ENCODE peak calls at places on chromosomes 4 and X, in seven cellular contexts. I is fibroblast of lung; G is pancreas; X is foreskin keratinocyte; C is CD4-positive, alpha-beta memory T cell; V is ascending aorta; U is OCI-LY7. H is an unnamed sample. For H3K4me1, the result is how much of the 10 kb centered on the place peaks cover.

GRCh38 chr4:3307891-3308575 is 15.2 kb downstream of the RGS12 start:
- DNase-seq in I (no peak), G (no peak), X (no peak), C (no peak), V (no peak), U (no peak), H (no peak)

GRCh38 chr4:2343476-2343875 is 75.0 kb downstream of the ZFYVE28 start:
- DNase-seq in I (no peak), G (no peak), X (no peak), C (no peak), V (no peak), U (no peak), H (no peak)

GRCh38 chr4:185183622-185184281 is 20.0 kb downstream of the CFAP97 start:
- DNase-seq in I (peak), G (peak), X (peak), C (peak), V (no peak), U (peak), H (peak)

GRCh38 chr4:168129046-168129772 is 36.9 kb downstream of the ANXA10 start:
- DNase-seq in I (no peak), G (no peak), X (no peak), C (no peak), V (no peak), U (no peak), H (no peak)

GRCh38 chr4:26424838-26425237 is 65.4 kb downstream of the CCKAR start:
- DNase-seq in I (no peak), G (no peak), X (no peak), C (no peak), V (no peak), U (no peak), H (no peak)

GRCh38 chrX:9494806-9495205 is 29.9 kb downstream of the TBL1X start:
- DNase-seq in I (peak), G (no peak), X (no peak), C (no peak), V (no peak), U (no peak), H (no peak)

GRCh38 chr4:108425988-108426387 is 194.4 kb upstream of the RPL34 start:
- DNase-seq in I (peak), G (no peak), X (peak), C (no peak), V (no peak), U (no peak), H (no peak)

GRCh38 chrX:18354369-18355329 is at the start of gene SCML2:
- DNase-seq in I (peak), G (peak), X (no peak), C (peak), V (no peak), U (peak), H (no peak)

GRCh38 chrX:134691453-134691852 is 33.2 kb upstream of the PLAC1 start:
- DNase-seq in I (no peak), G (no peak), X (no peak), C (no peak), V (no peak), U (no peak), H (no peak)

GRCh38 chrX:119482497-119483480 is 14.5 kb downstream of the SLC25A5 start:
- DNase-seq in I (peak), G (peak), X (no peak), C (peak), V (no peak), U (no peak), H (no peak)

GRCh38 chrX:153829799-153830631 is at the start of gene PDZD4:
- DNase-seq in I (no peak), G (no peak), X (no peak), C (no peak), V (no peak), U (no peak), H (no peak)

GRCh38 chrX:7444967-7445366 is 297.0 kb upstream of the PUDP start:
- DNase-seq in I (no peak), G (no peak), X (peak), C (no peak), V (no peak), U (no peak), H (no peak)

GRCh38 chr4:169142390-169142789 is 128.4 kb downstream of the SH3RF1 start:
- DNase-seq in I (peak), G (no peak), X (no peak), C (no peak), V (no peak), U (no peak), H (no peak)

GRCh38 chrX:115584715-115585114 is 23.7 kb downstream of the PLS3 start:
- DNase-seq in I (peak), G (no peak), X (peak), C (no peak), V (no peak), U (no peak), H (no peak)

GRCh38 chr4:5045099-5045498 is 6.2 kb upstream of the STK32B start:
- DNase-seq in I (no peak), G (no peak), X (no peak), C (no peak), V (no peak), U (peak), H (no peak)

GRCh38 chr4:86592553-86593249 is 1.4 kb upstream of the PTPN13 start:
- DNase-seq in I (peak), G (no peak), X (peak), C (no peak), V (no peak), U (no peak), H (no peak)

GRCh38 chr4:84319124-84319523 is 180.0 kb downstream of the NKX6-1 start:
- DNase-seq in I (peak), G (no peak), X (no peak), C (no peak), V (no peak), U (no peak), H (no peak)

GRCh38 chrX:53088136-53088974 is 5.6 kb upstream of the KANTR start:
- DNase-seq in I (peak), G (peak), X (peak), C (peak), V (peak), U (no peak), H (no peak)

GRCh38 chr4:173257732-173258717 is 76.1 kb downstream of the HMGB2 start:
- DNase-seq in I (peak), G (peak), X (peak), C (peak), V (no peak), U (peak), H (peak)

GRCh38 chr4:127643791-127644190 is 11.0 kb downstream of the INTU start:
- DNase-seq in I (peak), G (no peak), X (no peak), C (no peak), V (no peak), U (no peak), H (no peak)

GRCh38 chrX:68703369-68703768 is 55.9 kb downstream of the STARD8 start:
- DNase-seq in I (no peak), G (no peak), X (no peak), C (no peak), V (no peak), U (no peak), H (no peak)

GRCh38 chrX:65677954-65678469 is 10.6 kb downstream of the MSN start:
- DNase-seq in I (peak), G (no peak), X (peak), C (no peak), V (no peak), U (no peak), H (no peak)

GRCh38 chrX:40176256-40176978 is 78.7 kb upstream of the BCOR start:
- DNase-seq in I (peak), G (peak), X (no peak), C (peak), V (no peak), U (peak), H (no peak)

GRCh38 chrX:103685396-103685795 is 1.1 kb downstream of the MORF4L2 start:
- DNase-seq in I (no peak), G (no peak), X (no peak), C (no peak), V (no peak), U (peak), H (no peak)

GRCh38 chrX:5278908-5279307 is 949.8 kb downstream of the NLGN4X start:
- DNase-seq in I (no peak), G (no peak), X (no peak), C (no peak), V (no peak), U (no peak), H (no peak)

GRCh38 chr4:42649870-42650269 is 7.0 kb downstream of the ATP8A1 start:
- DNase-seq in I (no peak), G (no peak), X (no peak), C (no peak), V (no peak), U (no peak), H (no peak)

GRCh38 chr4:139642364-139642763 is 23.3 kb upstream of the MGST2 start:
- DNase-seq in I (peak), G (no peak), X (peak), C (no peak), V (no peak), U (no peak), H (no peak)

GRCh38 chrX:38514014-38514854 is 47.1 kb upstream of the TSPAN7 start:
- DNase-seq in I (no peak), G (no peak), X (peak), C (no peak), V (no peak), U (no peak), H (no peak)

GRCh38 chr4:185142911-185143595 is at the start of gene SLC25A4:
- DNase-seq in I (peak), G (peak), X (peak), C (peak), V (peak), U (peak), H (peak)

GRCh38 chr4:22978656-22979055 is 285.9 kb downstream of the GBA3 start:
- DNase-seq in I (no peak), G (no peak), X (no peak), C (no peak), V (no peak), U (no peak), H (no peak)

GRCh38 chr4:153161599-153161971 is 42.7 kb upstream of the TRIM2 start:
- DNase-seq in I (peak), G (no peak), X (no peak), C (no peak), V (no peak), U (no peak), H (no peak)

GRCh38 chr4:133565379-133565778 is 416.3 kb downstream of the PCDH10 start:
- DNase-seq in I (peak), G (no peak), X (peak), C (no peak), V (no peak), U (no peak), H (no peak)

DNA sequence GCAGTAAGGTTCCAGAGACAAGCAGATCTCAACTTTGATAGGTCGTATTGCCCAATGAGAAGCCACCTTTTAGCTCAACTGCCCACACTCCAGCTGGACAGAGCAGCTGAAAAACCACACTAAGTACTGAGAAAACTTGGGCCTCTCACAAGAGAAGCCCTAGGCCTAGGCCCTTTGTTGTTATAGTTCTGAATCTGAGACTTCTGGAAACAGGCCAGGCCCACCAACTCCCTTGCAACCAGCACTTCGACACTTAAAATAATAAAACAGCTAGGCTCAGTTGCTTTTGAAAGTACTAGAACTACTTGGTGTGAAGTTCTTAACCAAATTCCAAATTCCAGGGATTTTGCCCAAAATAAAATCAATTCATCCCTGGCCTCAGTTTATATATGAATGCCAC is 13.5 kb upstream of the RTL5 start:
- DNase-seq in I (no peak), G (no peak), X (no peak), C (no peak), V (no peak), U (no peak), H (no peak)
- H3K4me1 ChIP-seq in I (under half), G (under half), X (under half), C (under half), V (under half), U (under half), H (under half)

DNA sequence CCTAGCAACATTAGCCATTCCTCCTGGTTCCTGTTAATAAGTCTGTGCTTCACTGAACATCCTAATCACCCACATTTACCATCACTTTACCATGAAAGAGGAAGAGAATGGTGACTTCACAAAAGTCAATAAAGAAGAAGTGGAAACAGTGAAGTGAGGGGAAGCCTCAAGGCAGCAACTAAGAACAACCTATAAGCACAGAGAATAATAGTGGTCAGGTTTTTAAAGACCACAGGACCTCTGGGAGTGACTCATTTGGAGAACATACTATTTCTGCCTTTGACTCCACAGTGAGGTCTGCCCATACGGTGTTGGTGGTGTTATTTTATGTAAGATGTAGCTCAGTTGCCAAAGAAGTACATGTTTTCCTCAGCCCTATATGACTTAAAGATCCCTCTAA is 86.0 kb upstream of the TET2 start:
- DNase-seq in I (peak), G (no peak), X (peak), C (no peak), V (no peak), U (no peak), H (no peak)
- H3K4me1 ChIP-seq in I (under half), G (under half), X (under half), C (under half), V (under half), U (under half), H (under half)

GRCh38 chrX:48933757-48934156 is 14.9 kb upstream of the PIM2 start:
- DNase-seq in I (no peak), G (no peak), X (no peak), C (no peak), V (no peak), U (no peak), H (no peak)
- H3K4me1 ChIP-seq in I (under half), G (under half), X (under half), C (half or more), V (under half), U (half or more), H (under half)

GRCh38 chr4:88811904-88812303 is 114.3 kb upstream of the NAP1L5 start:
- DNase-seq in I (no peak), G (no peak), X (no peak), C (no peak), V (no peak), U (no peak), H (no peak)
- H3K4me1 ChIP-seq in I (under half), G (under half), X (under half), C (under half), V (under half), U (under half), H (under half)

DNA sequence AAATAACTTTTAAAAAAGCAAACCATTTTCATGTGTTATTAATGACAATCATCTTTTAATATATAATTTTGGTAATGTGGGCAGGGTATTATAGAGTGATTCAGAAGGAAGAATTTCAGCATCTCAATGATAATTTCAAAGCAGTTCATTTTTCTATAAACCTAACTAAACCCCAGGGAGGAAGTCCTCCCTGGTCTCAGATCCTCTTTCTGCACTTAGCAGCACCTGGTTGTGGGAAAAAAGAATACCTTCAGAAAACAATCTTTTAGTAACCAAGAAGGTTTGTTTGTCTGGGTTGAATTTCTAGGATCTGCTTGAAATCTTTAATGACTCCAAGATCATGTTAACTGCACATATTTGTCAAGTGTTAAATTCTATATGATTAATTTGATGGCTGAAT is 29.9 kb downstream of the DKK2 start:
- DNase-seq in I (no peak), G (no peak), X (no peak), C (no peak), V (no peak), U (peak), H (no peak)
- H3K4me1 ChIP-seq in I (under half), G (under half), X (under half), C (under half), V (under half), U (under half), H (under half)

GRCh38 chr4:54233128-54233696 is 4.1 kb downstream of the PDGFRA start:
- DNase-seq in I (peak), G (peak), X (peak), C (peak), V (no peak), U (no peak), H (no peak)
- H3K4me1 ChIP-seq in I (under half), G (under half), X (under half), C (under half), V (under half), U (under half), H (under half)

DNA sequence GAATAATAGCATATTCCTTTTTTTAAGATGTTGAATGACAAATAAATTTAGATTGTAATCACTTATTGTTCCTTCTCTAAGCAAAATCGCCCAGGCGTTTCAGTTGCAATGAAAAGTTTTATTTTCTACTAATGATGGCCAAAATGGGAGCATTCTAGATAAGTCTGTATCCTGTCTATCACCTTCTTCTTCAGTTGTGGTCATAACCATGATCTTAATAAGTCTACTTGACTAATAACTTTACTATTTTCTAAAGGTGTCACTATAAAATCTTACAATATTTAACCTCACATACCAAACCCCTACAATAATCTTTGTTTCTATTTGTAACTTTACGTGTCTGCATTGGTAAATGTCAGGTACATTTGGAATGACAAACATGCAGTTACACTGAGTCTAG is 723.7 kb upstream of the MAGEB2 start:
- DNase-seq in I (no peak), G (no peak), X (no peak), C (no peak), V (no peak), U (no peak), H (no peak)
- H3K4me1 ChIP-seq in I (under half), G (under half), X (under half), C (under half), V (under half), U (under half), H (under half)

GRCh38 chr4:159179310-159179958 is 76.6 kb downstream of the RAPGEF2 start:
- DNase-seq in I (no peak), G (no peak), X (no peak), C (no peak), V (no peak), U (no peak), H (no peak)

GRCh38 chr4:159178147-159178541 is 75.3 kb downstream of the RAPGEF2 start:
- DNase-seq in I (peak), G (no peak), X (no peak), C (no peak), V (no peak), U (no peak), H (no peak)

GRCh38 chr4:159175165-159175988 is 72.5 kb downstream of the RAPGEF2 start:
- DNase-seq in I (peak), G (peak), X (peak), C (peak), V (no peak), U (peak), H (peak)

GRCh38 chr4:159175989-159176375 is 73.1 kb downstream of the RAPGEF2 start:
- DNase-seq in I (no peak), G (no peak), X (no peak), C (no peak), V (no peak), U (no peak), H (no peak)

DNA sequence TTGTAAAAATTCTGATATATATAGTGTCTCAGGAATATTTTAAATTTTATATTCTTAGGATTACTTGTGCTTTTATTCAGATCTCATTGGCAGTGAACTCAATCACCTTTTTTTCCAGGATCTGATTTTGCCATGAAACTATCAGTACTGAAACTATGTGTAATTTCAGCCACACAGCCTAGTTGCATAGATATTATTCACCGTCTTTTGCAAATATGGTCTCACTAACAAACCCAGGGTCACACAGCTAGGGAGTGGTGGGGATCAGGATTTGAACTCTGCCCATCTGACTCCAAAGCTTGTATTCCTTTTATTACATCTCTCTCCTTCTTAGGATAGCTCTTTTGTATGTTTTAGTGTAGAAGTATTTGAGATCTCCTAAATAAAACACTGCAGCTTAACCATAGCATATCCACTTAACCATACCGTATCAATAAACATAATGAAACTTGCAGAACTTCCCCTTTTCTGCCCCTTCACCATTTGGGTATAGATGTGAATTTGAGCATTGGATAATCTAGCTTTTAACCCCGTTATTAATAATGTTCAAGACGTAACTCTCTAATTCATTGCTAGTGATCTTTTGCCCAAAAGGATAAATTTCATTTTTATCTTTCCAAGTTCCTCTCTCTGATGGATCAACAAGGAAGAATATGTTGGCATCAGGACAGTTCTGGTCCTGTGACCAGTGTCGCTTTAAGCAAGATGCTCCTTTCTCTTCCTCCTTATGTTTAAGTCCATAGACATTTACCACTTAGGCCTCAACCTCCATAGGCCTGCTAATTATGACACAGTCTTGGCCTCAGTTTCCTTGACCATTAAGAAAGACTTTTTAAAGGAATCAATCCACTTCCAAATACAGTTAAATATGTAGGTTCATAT is 74.6 kb downstream of the RAPGEF2 start:
- DNase-seq in I (no peak), G (no peak), X (no peak), C (no peak), V (no peak), U (no peak), H (no peak)
- H3K4me1 ChIP-seq in I (under half), G (under half), X (under half), C (under half), V (under half), U (under half), H (under half)

H was measured in iPS DF 6.9.